ENCODE peak calls at places on chromosomes 6 and 20, in four cellular contexts. M is colonic mucosa, V is NT2/D1, O is heart left ventricle. Q is an unnamed sample.

GRCh38 chr20:25867776-25868649 is 171.4 kb upstream of the ZNF337 start:
- DNase-seq in M (peak; percentile 65), V (no peak), O (peak; percentile 90), Q (peak; percentile 78)

GRCh38 chr20:53750827-53751393 is 157.3 kb upstream of the ZNF217 start:
- DNase-seq in M (no peak), V (no peak), O (no peak), Q (no peak)

GRCh38 chr20:48940170-48940569 is 18.7 kb downstream of the ARFGEF2 start:
- DNase-seq in M (no peak), V (no peak), O (no peak), Q (no peak)

GRCh38 chr6:161273356-161273751 is 507 bp downstream of the AGPAT4 start:
- DNase-seq in M (no peak), V (no peak), O (no peak), Q (no peak)

GRCh38 chr20:10398834-10399369 is 35.1 kb downstream of the MKKS start:
- DNase-seq in M (no peak), V (no peak), O (no peak), Q (no peak)

GRCh38 chr6:91710356-91710755 is 1123.5 kb upstream of the MAP3K7 start:
- DNase-seq in M (no peak), V (no peak), O (no peak), Q (no peak)

GRCh38 chr20:15609956-15610355 is 963.3 kb downstream of the KIF16B start:
- DNase-seq in M (no peak), V (no peak), O (no peak), Q (no peak)

GRCh38 chr6:157374889-157375443 is 6.0 kb upstream of the ZDHHC14 start:
- DNase-seq in M (no peak), V (no peak), O (no peak), Q (no peak)

GRCh38 chr6:168517742-168518347 is 76.9 kb downstream of the SMOC2 start:
- DNase-seq in M (no peak), V (no peak), O (no peak), Q (no peak)

GRCh38 chr6:31079656-31080261 is 32.6 kb downstream of the C6orf15 start:
- DNase-seq in M (peak; percentile 80), V (peak; percentile 33), O (no peak), Q (peak; percentile 51)
- H3K4me3 ChIP-seq in M (peak overlapping the region; percentile 1), V (no peak overlapping the region), O (no peak overlapping the region), Q (no peak overlapping the region)

GRCh38 chr6:98941319-98941718 is 6.4 kb downstream of the FBXL4 start:
- DNase-seq in M (no peak), V (no peak), O (no peak), Q (no peak)
- H3K9me3 ChIP-seq in M (no peaks in the 10 kb centered on the region), V (peaks cover 15% of the 10 kb centered on the region), O (peaks cover 29% of the 10 kb centered on the region), Q (no peaks in the 10 kb centered on the region)

DNA sequence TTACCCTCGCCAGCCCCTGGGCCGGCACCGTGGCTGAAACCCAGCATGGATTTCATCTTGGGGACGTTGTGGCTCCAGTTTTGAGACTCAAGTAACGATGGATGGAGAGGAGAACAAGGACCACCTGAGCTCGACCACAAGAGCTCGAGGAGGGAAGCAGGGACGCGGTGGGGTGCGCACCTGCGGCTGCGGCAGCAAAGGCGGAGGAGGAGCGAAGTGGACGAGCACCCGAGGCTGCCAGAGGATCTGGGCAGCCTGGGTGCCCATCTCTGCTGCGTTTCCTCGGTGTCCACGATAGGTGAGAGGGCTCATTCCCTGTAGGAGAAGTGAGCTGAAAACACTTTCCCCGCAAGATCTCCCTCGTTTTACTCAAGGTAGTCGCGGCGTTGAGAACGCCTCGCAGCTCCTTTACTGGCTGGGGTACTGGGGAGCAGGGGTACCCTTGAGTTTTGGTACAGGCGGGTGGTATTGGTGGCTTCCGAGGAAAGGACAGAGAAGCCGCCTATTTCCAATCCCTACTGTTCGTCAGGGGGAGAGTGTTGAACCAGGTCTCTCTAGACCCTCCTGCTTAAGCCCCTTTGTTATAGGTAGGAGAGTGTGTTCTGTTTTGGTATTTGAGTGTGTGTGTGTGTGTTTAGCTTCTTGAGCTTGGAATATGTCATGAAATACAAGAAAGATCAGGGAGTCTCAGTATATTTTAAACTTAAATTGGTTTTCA is 137.7 kb downstream of the TRIM27 start:
- DNase-seq in M (no peak), V (no peak), O (no peak), Q (no peak)
- H3K36me3 ChIP-seq in M (no peaks in the 10 kb centered on the region), V (no peaks in the 10 kb centered on the region), O (no peaks in the 10 kb centered on the region), Q (no peaks in the 10 kb centered on the region)

GRCh38 chr6:12147557-12148316 is 135.6 kb downstream of the HIVEP1 start:
- DNase-seq in M (no peak), V (no peak), O (no peak), Q (no peak)
- H3K4me3 ChIP-seq in M (no peak overlapping the region), V (no peak overlapping the region), O (no peak overlapping the region), Q (no peak overlapping the region)